ENCODE peak calls at places on chromosomes 12 and 14, in eight cellular contexts. One of them, this sample, is unnamed.

GRCh38 chr14:73426877-73427276 is 31.5 kb downstream of the NUMB start:
- DNase-seq in GM06990: peak; percentile 55
- DNase-seq in stimulated activated naive B cell treated with anti-CD40 and anti-IgM and Interleukin-4, amounts not matched to agents 10 μg/mL and 1 μg/mL and 100 μg/mL, for 72 hours: no peak
- DNase-seq in Daoy: peak; percentile 41
- DNase-seq in heart left ventricle: no peak
- DNase-seq in colonic mucosa: no peak
- DNase-seq in fibroblast of pulmonary artery: peak; percentile 50
- DNase-seq in tibial artery: no peak
- DNase-seq in this sample: no peak

GRCh38 chr12:114403690-114404450 is 2.1 kb downstream of the TBX5 start:
- DNase-seq in GM06990: no peak
- DNase-seq in stimulated activated naive B cell treated with anti-CD40 and anti-IgM and Interleukin-4, amounts not matched to agents 10 μg/mL and 1 μg/mL and 100 μg/mL, for 72 hours: no peak
- DNase-seq in Daoy: peak; percentile 73
- DNase-seq in heart left ventricle: peak; percentile 71
- DNase-seq in colonic mucosa: no peak
- DNase-seq in fibroblast of pulmonary artery: peak; percentile 68
- DNase-seq in tibial artery: no peak
- DNase-seq in this sample: no peak

GRCh38 chr14:102279688-102280348 is 25.1 kb downstream of the MOK start:
- DNase-seq in GM06990: peak; percentile 13
- DNase-seq in stimulated activated naive B cell treated with anti-CD40 and anti-IgM and Interleukin-4, amounts not matched to agents 10 μg/mL and 1 μg/mL and 100 μg/mL, for 72 hours: no peak
- DNase-seq in Daoy: peak; percentile 99
- DNase-seq in heart left ventricle: no peak
- DNase-seq in colonic mucosa: no peak
- DNase-seq in fibroblast of pulmonary artery: peak; percentile 99
- DNase-seq in tibial artery: no peak
- DNase-seq in this sample: no peak

GRCh38 chr12:75747572-75747995 is 236.2 kb upstream of the KRR1 start:
- DNase-seq in GM06990: no peak
- DNase-seq in stimulated activated naive B cell treated with anti-CD40 and anti-IgM and Interleukin-4, amounts not matched to agents 10 μg/mL and 1 μg/mL and 100 μg/mL, for 72 hours: no peak
- DNase-seq in Daoy: no peak
- DNase-seq in heart left ventricle: no peak
- DNase-seq in colonic mucosa: no peak
- DNase-seq in fibroblast of pulmonary artery: peak; percentile 65
- DNase-seq in tibial artery: no peak
- DNase-seq in this sample: no peak

GRCh38 chr14:20680843-20681347 is 3.5 kb upstream of the RNASE4 start:
- DNase-seq in GM06990: no peak
- DNase-seq in stimulated activated naive B cell treated with anti-CD40 and anti-IgM and Interleukin-4, amounts not matched to agents 10 μg/mL and 1 μg/mL and 100 μg/mL, for 72 hours: no peak
- DNase-seq in Daoy: no peak
- DNase-seq in heart left ventricle: no peak
- DNase-seq in colonic mucosa: peak; percentile 68
- DNase-seq in fibroblast of pulmonary artery: no peak
- DNase-seq in tibial artery: no peak
- DNase-seq in this sample: no peak

GRCh38 chr12:53107122-53107521 is 3.8 kb downstream of the SOAT2 start:
- DNase-seq in GM06990: no peak
- DNase-seq in stimulated activated naive B cell treated with anti-CD40 and anti-IgM and Interleukin-4, amounts not matched to agents 10 μg/mL and 1 μg/mL and 100 μg/mL, for 72 hours: no peak
- DNase-seq in Daoy: no peak
- DNase-seq in heart left ventricle: no peak
- DNase-seq in colonic mucosa: no peak
- DNase-seq in fibroblast of pulmonary artery: no peak
- DNase-seq in tibial artery: no peak
- DNase-seq in this sample: peak; percentile 8

GRCh38 chr14:59829941-59830734 is 40.4 kb downstream of the RTN1 start:
- DNase-seq in GM06990: no peak
- DNase-seq in stimulated activated naive B cell treated with anti-CD40 and anti-IgM and Interleukin-4, amounts not matched to agents 10 μg/mL and 1 μg/mL and 100 μg/mL, for 72 hours: no peak
- DNase-seq in Daoy: peak; percentile 69
- DNase-seq in heart left ventricle: no peak
- DNase-seq in colonic mucosa: no peak
- DNase-seq in fibroblast of pulmonary artery: peak; percentile 23
- DNase-seq in tibial artery: no peak
- DNase-seq in this sample: no peak

GRCh38 chr14:32400480-32400879 is 71.4 kb downstream of the AKAP6 start:
- DNase-seq in GM06990: no peak
- DNase-seq in stimulated activated naive B cell treated with anti-CD40 and anti-IgM and Interleukin-4, amounts not matched to agents 10 μg/mL and 1 μg/mL and 100 μg/mL, for 72 hours: no peak
- DNase-seq in Daoy: peak; percentile 29
- DNase-seq in heart left ventricle: no peak
- DNase-seq in colonic mucosa: no peak
- DNase-seq in fibroblast of pulmonary artery: no peak
- DNase-seq in tibial artery: no peak
- DNase-seq in this sample: no peak

GRCh38 chr14:67881225-67881624 is 61.6 kb downstream of the RAD51B start:
- DNase-seq in GM06990: peak; percentile 31
- DNase-seq in stimulated activated naive B cell treated with anti-CD40 and anti-IgM and Interleukin-4, amounts not matched to agents 10 μg/mL and 1 μg/mL and 100 μg/mL, for 72 hours: no peak
- DNase-seq in Daoy: no peak
- DNase-seq in heart left ventricle: no peak
- DNase-seq in colonic mucosa: no peak
- DNase-seq in fibroblast of pulmonary artery: no peak
- DNase-seq in tibial artery: no peak
- DNase-seq in this sample: no peak

GRCh38 chr14:58104808-58105207 is 47.2 kb downstream of the ARMH4 start:
- DNase-seq in GM06990: no peak
- DNase-seq in stimulated activated naive B cell treated with anti-CD40 and anti-IgM and Interleukin-4, amounts not matched to agents 10 μg/mL and 1 μg/mL and 100 μg/mL, for 72 hours: no peak
- DNase-seq in Daoy: peak; percentile 33
- DNase-seq in heart left ventricle: no peak
- DNase-seq in colonic mucosa: no peak
- DNase-seq in fibroblast of pulmonary artery: peak; percentile 63
- DNase-seq in tibial artery: no peak
- DNase-seq in this sample: no peak

GRCh38 chr12:12811343-12811742 is 1.8 kb upstream of the DDX47 start:
- DNase-seq in GM06990: no peak
- DNase-seq in stimulated activated naive B cell treated with anti-CD40 and anti-IgM and Interleukin-4, amounts not matched to agents 10 μg/mL and 1 μg/mL and 100 μg/mL, for 72 hours: no peak
- DNase-seq in Daoy: no peak
- DNase-seq in heart left ventricle: no peak
- DNase-seq in colonic mucosa: no peak
- DNase-seq in fibroblast of pulmonary artery: no peak
- DNase-seq in tibial artery: no peak
- DNase-seq in this sample: no peak

GRCh38 chr12:93089805-93090569 is 160.9 kb upstream of the EEA1 start:
- DNase-seq in GM06990: no peak
- DNase-seq in stimulated activated naive B cell treated with anti-CD40 and anti-IgM and Interleukin-4, amounts not matched to agents 10 μg/mL and 1 μg/mL and 100 μg/mL, for 72 hours: no peak
- DNase-seq in Daoy: peak; percentile 77
- DNase-seq in heart left ventricle: no peak
- DNase-seq in colonic mucosa: peak; percentile 58
- DNase-seq in fibroblast of pulmonary artery: peak; percentile 82
- DNase-seq in tibial artery: no peak
- DNase-seq in this sample: no peak

GRCh38 chr12:114726092-114726710 is 42.2 kb upstream of the TBX3 start:
- DNase-seq in GM06990: no peak
- DNase-seq in stimulated activated naive B cell treated with anti-CD40 and anti-IgM and Interleukin-4, amounts not matched to agents 10 μg/mL and 1 μg/mL and 100 μg/mL, for 72 hours: no peak
- DNase-seq in Daoy: no peak
- DNase-seq in heart left ventricle: peak; percentile 81
- DNase-seq in colonic mucosa: no peak
- DNase-seq in fibroblast of pulmonary artery: no peak
- DNase-seq in tibial artery: no peak
- DNase-seq in this sample: no peak

GRCh38 chr12:76872415-76872814 is 6.4 kb downstream of the CSRP2 start:
- DNase-seq in GM06990: no peak
- DNase-seq in stimulated activated naive B cell treated with anti-CD40 and anti-IgM and Interleukin-4, amounts not matched to agents 10 μg/mL and 1 μg/mL and 100 μg/mL, for 72 hours: no peak
- DNase-seq in Daoy: no peak
- DNase-seq in heart left ventricle: no peak
- DNase-seq in colonic mucosa: no peak
- DNase-seq in fibroblast of pulmonary artery: no peak
- DNase-seq in tibial artery: no peak
- DNase-seq in this sample: no peak

GRCh38 chr12:97005174-97005573 is 98.1 kb downstream of the NEDD1 start:
- DNase-seq in GM06990: no peak
- DNase-seq in stimulated activated naive B cell treated with anti-CD40 and anti-IgM and Interleukin-4, amounts not matched to agents 10 μg/mL and 1 μg/mL and 100 μg/mL, for 72 hours: no peak
- DNase-seq in Daoy: no peak
- DNase-seq in heart left ventricle: no peak
- DNase-seq in colonic mucosa: no peak
- DNase-seq in fibroblast of pulmonary artery: no peak
- DNase-seq in tibial artery: no peak
- DNase-seq in this sample: no peak

GRCh38 chr12:75130811-75131210 is 78.8 kb downstream of the KCNC2 start:
- DNase-seq in GM06990: no peak
- DNase-seq in stimulated activated naive B cell treated with anti-CD40 and anti-IgM and Interleukin-4, amounts not matched to agents 10 μg/mL and 1 μg/mL and 100 μg/mL, for 72 hours: no peak
- DNase-seq in Daoy: no peak
- DNase-seq in heart left ventricle: no peak
- DNase-seq in colonic mucosa: no peak
- DNase-seq in fibroblast of pulmonary artery: no peak
- DNase-seq in tibial artery: no peak
- DNase-seq in this sample: no peak

GRCh38 chr14:72852194-72852593 is 41.7 kb downstream of the DPF3 start:
- DNase-seq in GM06990: no peak
- DNase-seq in stimulated activated naive B cell treated with anti-CD40 and anti-IgM and Interleukin-4, amounts not matched to agents 10 μg/mL and 1 μg/mL and 100 μg/mL, for 72 hours: no peak
- DNase-seq in Daoy: no peak
- DNase-seq in heart left ventricle: no peak
- DNase-seq in colonic mucosa: no peak
- DNase-seq in fibroblast of pulmonary artery: no peak
- DNase-seq in tibial artery: no peak
- DNase-seq in this sample: no peak

GRCh38 chr14:34713681-34714319 is 593 bp downstream of the CFL2 start:
- DNase-seq in GM06990: no peak
- DNase-seq in stimulated activated naive B cell treated with anti-CD40 and anti-IgM and Interleukin-4, amounts not matched to agents 10 μg/mL and 1 μg/mL and 100 μg/mL, for 72 hours: peak; percentile 10
- DNase-seq in Daoy: peak; percentile 58
- DNase-seq in heart left ventricle: peak; percentile 28
- DNase-seq in colonic mucosa: peak; percentile 35
- DNase-seq in fibroblast of pulmonary artery: peak; percentile 67
- DNase-seq in tibial artery: peak; percentile 68
- DNase-seq in this sample: no peak

GRCh38 chr12:72017054-72017651 is 78.5 kb downstream of the TPH2 start:
- DNase-seq in GM06990: peak; percentile 28
- DNase-seq in stimulated activated naive B cell treated with anti-CD40 and anti-IgM and Interleukin-4, amounts not matched to agents 10 μg/mL and 1 μg/mL and 100 μg/mL, for 72 hours: peak; percentile 51
- DNase-seq in Daoy: peak; percentile 70
- DNase-seq in heart left ventricle: peak; percentile 60
- DNase-seq in colonic mucosa: peak; percentile 55
- DNase-seq in fibroblast of pulmonary artery: peak; percentile 81
- DNase-seq in tibial artery: peak; percentile 72
- DNase-seq in this sample: peak; percentile 75

GRCh38 chr14:40093800-40094199 is 661.6 kb upstream of the FBXO33 start:
- DNase-seq in GM06990: no peak
- DNase-seq in stimulated activated naive B cell treated with anti-CD40 and anti-IgM and Interleukin-4, amounts not matched to agents 10 μg/mL and 1 μg/mL and 100 μg/mL, for 72 hours: no peak
- DNase-seq in Daoy: no peak
- DNase-seq in heart left ventricle: no peak
- DNase-seq in colonic mucosa: no peak
- DNase-seq in fibroblast of pulmonary artery: no peak
- DNase-seq in tibial artery: no peak
- DNase-seq in this sample: no peak

GRCh38 chr12:120158351-120158750 is 36.2 kb downstream of the GCN1 start:
- DNase-seq in GM06990: no peak
- DNase-seq in stimulated activated naive B cell treated with anti-CD40 and anti-IgM and Interleukin-4, amounts not matched to agents 10 μg/mL and 1 μg/mL and 100 μg/mL, for 72 hours: no peak
- DNase-seq in Daoy: no peak
- DNase-seq in heart left ventricle: no peak
- DNase-seq in colonic mucosa: no peak
- DNase-seq in fibroblast of pulmonary artery: no peak
- DNase-seq in tibial artery: no peak
- DNase-seq in this sample: no peak

GRCh38 chr14:61876362-61877049 is 114.3 kb downstream of the SNAPC1 start:
- DNase-seq in GM06990: peak; percentile 58
- DNase-seq in stimulated activated naive B cell treated with anti-CD40 and anti-IgM and Interleukin-4, amounts not matched to agents 10 μg/mL and 1 μg/mL and 100 μg/mL, for 72 hours: no peak
- DNase-seq in Daoy: no peak
- DNase-seq in heart left ventricle: no peak
- DNase-seq in colonic mucosa: no peak
- DNase-seq in fibroblast of pulmonary artery: no peak
- DNase-seq in tibial artery: no peak
- DNase-seq in this sample: no peak

GRCh38 chr12:74337951-74338350 is 199.7 kb upstream of the ATXN7L3B start:
- DNase-seq in GM06990: no peak
- DNase-seq in stimulated activated naive B cell treated with anti-CD40 and anti-IgM and Interleukin-4, amounts not matched to agents 10 μg/mL and 1 μg/mL and 100 μg/mL, for 72 hours: no peak
- DNase-seq in Daoy: peak; percentile 73
- DNase-seq in heart left ventricle: no peak
- DNase-seq in colonic mucosa: no peak
- DNase-seq in fibroblast of pulmonary artery: peak; percentile 65
- DNase-seq in tibial artery: no peak
- DNase-seq in this sample: no peak

GRCh38 chr14:39232554-39233415 is 930 bp upstream of the MIA2 start:
- DNase-seq in GM06990: no peak
- DNase-seq in stimulated activated naive B cell treated with anti-CD40 and anti-IgM and Interleukin-4, amounts not matched to agents 10 μg/mL and 1 μg/mL and 100 μg/mL, for 72 hours: no peak
- DNase-seq in Daoy: peak; percentile 34
- DNase-seq in heart left ventricle: no peak
- DNase-seq in colonic mucosa: no peak
- DNase-seq in fibroblast of pulmonary artery: peak; percentile 91
- DNase-seq in tibial artery: no peak
- DNase-seq in this sample: no peak

GRCh38 chr12:3101309-3102022 is 24.3 kb downstream of the TSPAN9 start:
- DNase-seq in GM06990: no peak
- DNase-seq in stimulated activated naive B cell treated with anti-CD40 and anti-IgM and Interleukin-4, amounts not matched to agents 10 μg/mL and 1 μg/mL and 100 μg/mL, for 72 hours: no peak
- DNase-seq in Daoy: no peak
- DNase-seq in heart left ventricle: no peak
- DNase-seq in colonic mucosa: no peak
- DNase-seq in fibroblast of pulmonary artery: no peak
- DNase-seq in tibial artery: no peak
- DNase-seq in this sample: no peak

GRCh38 chr14:100524233-100524932 is 62.8 kb downstream of the BEGAIN start:
- DNase-seq in GM06990: no peak
- DNase-seq in stimulated activated naive B cell treated with anti-CD40 and anti-IgM and Interleukin-4, amounts not matched to agents 10 μg/mL and 1 μg/mL and 100 μg/mL, for 72 hours: no peak
- DNase-seq in Daoy: peak; percentile 6
- DNase-seq in heart left ventricle: no peak
- DNase-seq in colonic mucosa: peak; percentile 15
- DNase-seq in fibroblast of pulmonary artery: no peak
- DNase-seq in tibial artery: no peak
- DNase-seq in this sample: no peak

This sample was measured in ureter.